ENCODE peak calls at places on chromosomes 4 and X, in four cellular contexts. U is IMR-90, B is mesendoderm, Y is H1. L is an unnamed sample.
A peak's percentile ranks its signal among the peaks of the same experiment; 100 is the strongest.

GRCh38 chrX:6449946-6450345 is 85.0 kb downstream of the VCX3A start:
- DNase-seq in B (no peak), Y (no peak), U (no peak), L (no peak)

GRCh38 chr4:84956014-84956413 is 10.5 kb downstream of the WDFY3 start:
- DNase-seq in B (peak; percentile 21), Y (no peak), U (no peak), L (no peak)

GRCh38 chr4:45453258-45453841 is 670.5 kb downstream of the GABRG1 start:
- DNase-seq in B (peak; percentile 76), Y (no peak), U (no peak), L (no peak)

GRCh38 chr4:152117501-152117900 is 356.7 kb upstream of the GATB start:
- DNase-seq in Y (no peak), U (no peak), B (no peak), L (no peak)

GRCh38 chrX:12791253-12792228 is at the start of gene PRPS2:
- DNase-seq in B (peak; percentile 67), U (peak; percentile 18), Y (peak; percentile 76), L (peak; percentile 72)

GRCh38 chrX:147900349-147900748 is 11.4 kb upstream of the FMR1 start:
- DNase-seq in B (peak; percentile 73), Y (no peak), U (no peak), L (no peak)

GRCh38 chr4:24403263-24403662 is 181.1 kb downstream of the DHX15 start:
- DNase-seq in U (no peak), Y (no peak), B (no peak), L (no peak)

GRCh38 chr4:52588771-52589591 is 70.1 kb downstream of the USP46 start:
- DNase-seq in B (peak; percentile 62), Y (no peak), U (peak; percentile 97), L (no peak)

GRCh38 chr4:122522944-122523343 is 66.4 kb upstream of the IL2 start:
- DNase-seq in B (no peak), Y (no peak), U (no peak), L (no peak)

GRCh38 chrX:6363193-6363592 is 134.5 kb upstream of the NLGN4X start:
- DNase-seq in U (no peak), B (peak; percentile 45), Y (no peak), L (no peak)

GRCh38 chr4:75144475-75144874 is 211.6 kb downstream of the PARM1 start:
- DNase-seq in B (no peak), Y (no peak), U (no peak), L (no peak)

GRCh38 chr4:18689308-18689915 is 667.9 kb upstream of the LCORL start:
- DNase-seq in U (peak; percentile 66), Y (peak; percentile 82), B (peak; percentile 73), L (peak; percentile 46)

GRCh38 chrX:54415534-54416350 is 24.5 kb upstream of the TSR2 start:
- DNase-seq in U (peak; percentile 7), B (peak; percentile 4), Y (peak; percentile 55), L (peak; percentile 49)

GRCh38 chrX:54413753-54414152 is 26.5 kb upstream of the TSR2 start:
- DNase-seq in B (no peak), U (no peak), Y (no peak), L (no peak)

GRCh38 chrX:54422168-54422567 is 18.0 kb upstream of the TSR2 start:
- DNase-seq in Y (no peak), B (no peak), U (no peak), L (no peak)

GRCh38 chrX:54419559-54420302 is 20.5 kb upstream of the TSR2 start:
- DNase-seq in B (no peak), U (no peak), Y (no peak), L (no peak)

DNA sequence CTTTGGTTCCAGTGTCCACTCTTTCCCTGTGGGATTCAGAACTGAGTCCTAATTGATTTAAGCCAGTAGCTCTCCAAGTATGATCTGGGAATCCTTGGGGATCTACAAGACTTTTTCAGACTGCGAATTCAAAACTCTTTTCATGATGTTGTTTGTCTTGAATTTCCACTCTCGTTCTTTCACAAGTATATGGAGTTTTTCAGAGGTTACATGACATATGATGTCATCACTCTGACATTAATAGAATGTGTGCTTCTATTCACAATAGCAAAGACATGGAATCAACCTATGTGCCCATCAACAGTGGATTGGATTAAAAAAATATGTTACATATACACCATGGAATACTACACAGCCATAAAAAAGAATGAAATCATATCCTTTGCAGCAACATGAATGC is 23.2 kb upstream of the TSR2 start:
- DNase-seq in U (no peak), Y (no peak), B (no peak), L (no peak)
- H3K56ac ChIP-seq in U (no peak overlapping the region), Y (no peak overlapping the region), B (no peak overlapping the region), L (no peak overlapping the region)

DNA sequence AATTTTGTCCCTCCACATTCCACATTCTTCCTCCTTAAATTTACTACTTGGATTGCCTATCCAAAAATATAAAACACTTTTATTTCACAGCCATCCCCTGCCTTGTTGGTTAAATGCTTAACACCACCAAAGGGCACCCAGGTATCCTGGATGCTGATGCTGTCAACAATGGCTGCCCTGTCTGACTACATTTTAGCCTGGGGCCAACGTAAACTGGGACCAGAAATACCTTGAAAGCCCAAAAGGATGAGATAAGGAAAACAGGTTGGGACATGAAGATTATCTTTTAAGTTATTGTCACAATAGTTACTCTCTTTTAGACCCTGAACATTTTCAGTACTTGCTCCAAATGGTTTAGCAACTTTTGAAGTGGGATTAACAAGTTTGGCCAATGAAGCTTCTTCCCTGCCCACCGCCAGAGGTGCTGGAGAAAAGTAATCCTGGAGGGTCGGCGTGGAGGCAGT is 775 bp upstream of the YIPF6 start:
- DNase-seq in B (peak; percentile 86), U (no peak), Y (no peak), L (no peak)
- H3K56ac ChIP-seq in B (peak overlapping the region; percentile 88), U (no peak overlapping the region), Y (no peak overlapping the region), L (no peak overlapping the region)

DNA sequence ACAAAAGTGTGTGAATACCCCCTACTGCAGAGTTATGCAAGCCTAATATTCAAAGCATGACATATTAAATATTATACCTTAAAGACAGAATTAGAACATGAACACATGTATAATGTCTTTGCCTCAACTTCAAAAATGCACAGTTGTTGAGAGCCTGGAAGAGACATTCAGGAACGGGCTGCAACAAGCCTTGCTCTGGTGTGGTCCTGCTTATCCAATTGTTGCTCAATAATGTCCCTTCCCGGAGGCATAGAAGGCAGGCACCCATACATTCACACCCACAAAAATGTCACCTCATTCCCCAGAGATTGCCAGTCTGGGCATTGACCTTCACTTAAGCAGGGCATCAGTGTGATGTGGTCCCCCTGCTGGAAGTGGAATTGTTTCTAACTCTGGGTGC is 238.8 kb downstream of the CBR4 start:
- DNase-seq in B (no peak), U (no peak), Y (no peak), L (no peak)
- H3K56ac ChIP-seq in B (no peak overlapping the region), U (no peak overlapping the region), Y (no peak overlapping the region), L (no peak overlapping the region)

GRCh38 chr4:108352664-108353308 is 184.1 kb upstream of the LEF1 start:
- DNase-seq in Y (no peak), B (no peak), U (no peak), L (no peak)
- H3K56ac ChIP-seq in Y (no peak overlapping the region), B (no peak overlapping the region), U (no peak overlapping the region), L (no peak overlapping the region)

DNA sequence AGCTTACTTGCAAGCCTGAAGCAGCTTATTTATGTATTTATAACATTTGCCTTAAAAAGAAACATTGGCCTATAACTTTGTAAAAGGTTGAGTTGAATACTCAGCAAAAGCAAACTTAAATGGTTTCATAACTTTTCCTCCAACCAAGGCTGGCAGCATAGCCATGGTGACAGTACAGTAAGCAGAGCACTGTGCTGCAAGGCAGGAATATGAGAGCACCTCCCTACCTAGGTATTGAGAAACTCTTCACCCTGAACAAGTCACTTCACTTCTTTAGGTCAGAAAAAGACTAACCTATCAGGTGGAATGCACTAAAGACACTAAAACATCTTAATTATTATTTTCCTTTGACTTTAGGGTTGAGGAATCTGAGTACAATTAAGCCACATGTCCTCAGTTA is 63.9 kb upstream of the GYPA start:
- DNase-seq in B (no peak), Y (no peak), U (no peak), L (no peak)
- H3K56ac ChIP-seq in B (no peak overlapping the region), Y (no peak overlapping the region), U (no peak overlapping the region), L (no peak overlapping the region)

GRCh38 chr4:6524436-6524835 is 50.6 kb upstream of the MAN2B2 start:
- DNase-seq in B (peak; percentile 31), U (no peak), Y (no peak), L (no peak)

GRCh38 chr4:6527259-6527658 is 47.7 kb upstream of the MAN2B2 start:
- DNase-seq in B (no peak), Y (no peak), U (no peak), L (no peak)

GRCh38 chr4:6526696-6527095 is 48.3 kb upstream of the MAN2B2 start:
- DNase-seq in U (no peak), B (peak; percentile 86), Y (no peak), L (peak; percentile 60)

GRCh38 chr4:6525474-6525873 is 49.5 kb upstream of the MAN2B2 start:
- DNase-seq in Y (no peak), U (no peak), B (no peak), L (no peak)

DNA sequence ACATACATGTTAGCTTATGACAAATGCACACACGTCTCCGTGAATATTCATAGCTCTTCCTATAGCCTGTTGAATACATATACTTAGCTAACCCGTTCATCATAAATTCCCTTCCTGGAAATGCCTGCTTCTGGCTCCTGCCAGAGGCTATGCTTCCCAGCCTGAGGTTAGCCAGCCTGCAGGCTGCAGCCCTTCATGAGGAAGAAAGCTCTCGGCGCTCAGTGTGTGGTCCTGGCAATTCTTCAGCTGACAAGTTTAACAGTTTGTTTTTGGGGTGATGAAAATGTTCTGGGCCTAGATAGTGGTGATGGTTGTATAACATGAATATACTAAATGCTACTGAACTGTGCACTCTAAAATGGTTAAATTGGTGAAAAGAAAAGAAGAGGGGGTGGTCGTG is 48.8 kb upstream of the MAN2B2 start:
- DNase-seq in Y (no peak), U (no peak), B (peak; percentile 49), L (no peak)
- H3K56ac ChIP-seq in Y (no peak overlapping the region), U (no peak overlapping the region), B (peak overlapping the region; percentile 54), L (no peak overlapping the region)

GRCh38 chr4:20509315-20509714 is 190.9 kb upstream of the PACRGL start:
- DNase-seq in Y (no peak), U (no peak), B (no peak), L (no peak)

GRCh38 chr4:20512053-20512810 is 188.0 kb upstream of the PACRGL start:
- DNase-seq in B (no peak), Y (no peak), U (no peak), L (no peak)

DNA sequence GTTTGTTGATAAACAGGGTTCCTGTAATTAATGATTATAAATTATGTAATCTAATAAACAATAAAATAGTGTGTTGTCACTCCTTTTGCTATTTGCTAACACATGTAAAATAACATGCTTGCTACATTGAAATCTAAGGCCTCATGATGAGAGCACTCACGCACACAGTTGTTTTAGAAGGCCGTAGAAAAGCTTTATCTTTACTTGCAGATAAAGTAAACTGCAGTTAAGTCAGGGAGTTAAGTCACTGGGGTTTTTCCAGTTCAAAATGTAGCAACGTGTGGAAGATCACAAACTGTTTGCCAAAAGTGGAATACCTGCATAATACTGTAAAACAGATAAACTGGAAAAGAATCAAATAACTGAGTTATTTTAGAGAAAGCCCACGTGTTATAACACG is 187.3 kb upstream of the PACRGL start:
- DNase-seq in U (no peak), B (no peak), Y (no peak), L (no peak)
- H3K56ac ChIP-seq in U (no peak overlapping the region), B (no peak overlapping the region), Y (no peak overlapping the region), L (no peak overlapping the region)